ENCODE peak calls at places on chromosomes 2 and 18, in nine cellular contexts. S is NCI-H2081; E is CD14-positive monocyte; L is activated T-helper 9 cell treated with anti-CD3 and anti-CD28 coated beads, Interleukin-2, amount 50 U/mL, for 16 hours; B is foreskin fibroblast; U is GM23338; I is T-helper 9 cell; K is RCC 7860; J is activated CD8-positive, alpha-beta memory T cell treated with anti-CD3 and anti-CD28 coated beads, Interleukin-2, amount 50 U/mL, for 48 hours. R is an unnamed sample.

GRCh38 chr2:207528980-207529329 is 807 bp upstream of the CREB1 start:
- DNase-seq in E (peak), J (peak), S (peak), L (peak), I (peak), K (peak), B (peak), U (peak), R (peak)

GRCh38 chr2:111139637-111140317 is 19.1 kb downstream of the BCL2L11 start:
- DNase-seq in B (peak), J (no peak), L (no peak), U (no peak), K (no peak), I (no peak), E (no peak), S (peak), R (no peak)

GRCh38 chr2:9033385-9034175 is 30.1 kb upstream of the MBOAT2 start:
- DNase-seq in I (no peak), B (peak), L (no peak), S (peak), K (no peak), E (no peak), U (peak), J (no peak), R (no peak)

GRCh38 chr18:48996041-48996440 is 45.3 kb upstream of the SMAD7 start:
- DNase-seq in K (no peak), E (no peak), L (no peak), S (no peak), B (no peak), J (no peak), I (no peak), U (no peak), R (no peak)

GRCh38 chr2:132816234-132816633 is 146.2 kb upstream of the LYPD1 start:
- DNase-seq in K (peak), L (no peak), B (no peak), S (no peak), J (no peak), U (peak), E (no peak), I (no peak), R (no peak)

GRCh38 chr2:72924353-72925240 is 7.3 kb downstream of the EMX1 start:
- DNase-seq in S (no peak), K (no peak), I (no peak), U (peak), J (peak), E (no peak), L (no peak), B (no peak), R (peak)

GRCh38 chr2:54767921-54768320 is 44.5 kb downstream of the EML6 start:
- DNase-seq in L (no peak), B (peak), E (no peak), U (no peak), J (no peak), S (no peak), K (no peak), I (no peak), R (no peak)

GRCh38 chr18:55447672-55448018 is 140.3 kb downstream of the TCF4 start:
- DNase-seq in L (no peak), S (no peak), J (no peak), I (no peak), U (no peak), K (no peak), B (no peak), E (no peak), R (no peak)

GRCh38 chr2:12008425-12009061 is 262.1 kb downstream of the LPIN1 start:
- DNase-seq in L (no peak), E (no peak), J (no peak), S (no peak), B (peak), I (no peak), U (no peak), K (peak), R (no peak)

GRCh38 chr18:13611616-13612110 is 114.7 kb downstream of the FAM210A start:
- DNase-seq in S (no peak), E (no peak), U (peak), B (peak), J (no peak), L (no peak), I (peak), K (no peak), R (no peak)

GRCh38 chr2:172052000-172052983 is 33.0 kb upstream of the DLX1 start:
- DNase-seq in J (no peak), B (peak), E (no peak), K (no peak), L (no peak), U (no peak), I (no peak), S (peak), R (no peak)

GRCh38 chr18:6406075-6406909 is 8.4 kb downstream of the L3MBTL4 start:
- DNase-seq in L (no peak), E (peak), K (peak), B (peak), J (no peak), I (no peak), U (peak), S (no peak), R (no peak)

GRCh38 chr18:80154293-80154692 is 45.2 kb downstream of the ADNP2 start:
- DNase-seq in E (no peak), S (no peak), K (no peak), I (no peak), B (peak), U (peak), J (no peak), L (no peak), R (no peak)

GRCh38 chr18:7617738-7618422 is 50.8 kb downstream of the PTPRM start:
- DNase-seq in B (peak), I (no peak), J (no peak), L (no peak), S (no peak), U (peak), E (no peak), K (peak), R (no peak)

GRCh38 chr2:199392363-199392762 is 65.4 kb downstream of the SATB2 start:
- DNase-seq in U (no peak), E (no peak), J (no peak), I (no peak), L (no peak), S (no peak), B (no peak), K (no peak), R (no peak)

GRCh38 chr18:33666915-33667314 is 88.9 kb downstream of the ASXL3 start:
- DNase-seq in U (peak), K (no peak), S (no peak), L (no peak), J (no peak), I (no peak), E (no peak), B (no peak), R (no peak)

GRCh38 chr2:236472711-236473495 is 96.7 kb upstream of the ACKR3 start:
- DNase-seq in S (no peak), I (no peak), U (peak), L (no peak), K (no peak), E (no peak), J (no peak), B (no peak), R (no peak)

GRCh38 chr2:142472382-142472781 is 341.6 kb upstream of the LRP1B start:
- DNase-seq in E (no peak), J (no peak), L (no peak), U (no peak), B (no peak), I (no peak), K (no peak), S (no peak), R (no peak)

GRCh38 chr18:40877096-40877495 is 1077.9 kb upstream of the PIK3C3 start:
- DNase-seq in B (peak), S (no peak), U (no peak), L (no peak), J (no peak), E (no peak), K (peak), I (no peak), R (no peak)

GRCh38 chr2:166410828-166411472 is 35.2 kb upstream of the SCN9A start:
- DNase-seq in J (no peak), S (no peak), I (no peak), B (peak), L (no peak), E (no peak), K (peak), U (no peak), R (no peak)

GRCh38 chr2:200306969-200307811 is 697 bp downstream of the SPATS2L start:
- DNase-seq in K (peak), E (no peak), S (no peak), I (peak), U (peak), J (peak), B (peak), L (peak), R (peak)

GRCh38 chr2:165820296-165820695 is 26.2 kb upstream of the GALNT3 start:
- DNase-seq in L (no peak), I (no peak), J (no peak), S (no peak), E (no peak), K (no peak), B (no peak), U (no peak), R (no peak)

GRCh38 chr18:62857278-62857976 is 142.1 kb downstream of the PHLPP1 start:
- DNase-seq in S (no peak), L (no peak), J (no peak), U (no peak), K (no peak), B (no peak), I (no peak), E (no peak), R (no peak)

GRCh38 chr18:12821408-12821807 is 62.6 kb downstream of the PTPN2 start:
- DNase-seq in L (no peak), S (no peak), E (no peak), K (no peak), J (no peak), U (peak), I (no peak), B (no peak), R (no peak)

GRCh38 chr2:20880221-20880771 is 57.4 kb upstream of the LDAH start:
- DNase-seq in B (no peak), I (no peak), E (no peak), U (no peak), S (no peak), K (no peak), J (no peak), L (no peak), R (no peak)

GRCh38 chr2:26530141-26530540 is 52.2 kb upstream of the OTOF start:
- DNase-seq in U (no peak), E (no peak), L (no peak), B (no peak), K (no peak), S (no peak), I (no peak), J (no peak), R (peak)

GRCh38 chr2:128444044-128444771 is 125.5 kb upstream of the HS6ST1 start:
- DNase-seq in J (peak), L (no peak), S (no peak), I (no peak), K (no peak), U (no peak), B (no peak), E (peak), R (peak)

GRCh38 chr18:36692909-36693308 is 135.9 kb downstream of the TPGS2 start:
- DNase-seq in K (no peak), I (no peak), U (no peak), E (no peak), S (no peak), B (peak), L (no peak), J (no peak), R (no peak)

GRCh38 chr2:172098650-172099471 is 3.8 kb downstream of the DLX2 start:
- DNase-seq in U (peak), J (peak), I (no peak), K (peak), S (peak), B (peak), L (no peak), E (peak), R (peak)

GRCh38 chr2:98912221-98912851 is 23.7 kb downstream of the CRACDL start:
- DNase-seq in E (no peak), B (peak), J (peak), L (no peak), K (peak), I (no peak), U (no peak), S (peak), R (no peak)

GRCh38 chr2:47167149-47167548 is 12.0 kb upstream of the STPG4 start:
- DNase-seq in L (no peak), J (no peak), B (no peak), S (no peak), E (no peak), U (no peak), I (no peak), K (no peak), R (no peak)

R was measured in natural killer cell treated with Interleukin-12 subunit alpha and Interleukin-12 subunit beta and Interleukin-15 and Interleukin-18, amount 100 ng/mL, for 72 hours.